ENCODE peak calls at places on chromosomes 6 and 20, in eight cellular contexts. Q is NCI-H1105 treated with DMSO at 0.1 percent for 48 hours; U is A172; D is hepatic stellate cell; B is 8988T; A is lower lobe of right lung; X is NCI-H510A treated with DMSO at 0.1 percent for 48 hours; W is activated naive CD4-positive, alpha-beta T cell treated with anti-CD3 and anti-CD28 coated beads for 36 hours. K is an unnamed sample.

GRCh38 chr20:47610247-47610944 is 108.7 kb downstream of the NCOA3 start:
- DNase-seq in Q (no peak), U (peak; percentile 84), D (peak; percentile 71), B (peak; percentile 27), A (no peak), X (peak; percentile 25), W (peak; percentile 97), K (no peak)

GRCh38 chr6:134372603-134373281 is 54.8 kb upstream of the SGK1 start:
- DNase-seq in Q (no peak), U (no peak), D (peak; percentile 13), B (no peak), A (peak; percentile 68), X (no peak), W (no peak), K (no peak)

GRCh38 chr20:52923123-52923543 is 49.0 kb upstream of the TSHZ2 start:
- DNase-seq in Q (no peak), U (peak; percentile 96), D (no peak), B (no peak), A (no peak), X (no peak), W (peak; percentile 45), K (no peak)

GRCh38 chr6:43242908-43243648 is at the start of gene TTBK1:
- DNase-seq in Q (peak; percentile 52), U (no peak), D (no peak), B (no peak), A (no peak), X (peak; percentile 56), W (no peak), K (no peak)

GRCh38 chr20:58597021-58597940 is 53.8 kb upstream of the STX16 start:
- DNase-seq in Q (no peak), U (peak; percentile 33), D (no peak), B (no peak), A (no peak), X (no peak), W (no peak), K (peak; percentile 23)

GRCh38 chr6:26280409-26280808 is 84.6 kb upstream of the BTN3A2 start:
- DNase-seq in Q (peak; percentile 2), U (no peak), D (no peak), B (no peak), A (no peak), X (no peak), W (no peak), K (no peak)

GRCh38 chr20:19992996-19993908 is 23.9 kb upstream of the NAA20 start:
- DNase-seq in Q (no peak), U (peak; percentile 98), D (peak; percentile 60), B (no peak), A (no peak), X (no peak), W (no peak), K (no peak)

GRCh38 chr20:4925842-4926530 is 75.3 kb downstream of the SLC23A2 start:
- DNase-seq in Q (no peak), U (peak; percentile 67), D (peak; percentile 79), B (no peak), A (peak; percentile 53), X (no peak), W (no peak), K (no peak)

GRCh38 chr6:82396964-82397761 is 33.5 kb downstream of the TPBG start:
- DNase-seq in Q (no peak), U (peak; percentile 95), D (peak; percentile 51), B (no peak), A (no peak), X (no peak), W (no peak), K (no peak)

GRCh38 chr6:72621243-72622093 is at the start of gene KCNQ5:
- DNase-seq in Q (no peak), U (no peak), D (peak; percentile 43), B (no peak), A (peak; percentile 46), X (peak; percentile 14), W (peak; percentile 53), K (peak; percentile 85)

GRCh38 chr6:105107207-105107606 is 72.6 kb downstream of the POPDC3 start:
- DNase-seq in Q (no peak), U (no peak), D (no peak), B (no peak), A (no peak), X (no peak), W (no peak), K (no peak)

GRCh38 chr6:137736048-137736846 is 130.8 kb upstream of the TNFAIP3 start:
- DNase-seq in Q (no peak), U (no peak), D (no peak), B (no peak), A (no peak), X (no peak), W (peak; percentile 25), K (no peak)

GRCh38 chr20:59992531-59992930 is 34.3 kb downstream of the CDH26 start:
- DNase-seq in Q (no peak), U (no peak), D (peak; percentile 21), B (no peak), A (no peak), X (no peak), W (no peak), K (no peak)

GRCh38 chr6:136051140-136051775 is 198.9 kb downstream of the MTFR2 start:
- DNase-seq in Q (no peak), U (peak; percentile 57), D (no peak), B (no peak), A (no peak), X (no peak), W (peak; percentile 45), K (no peak)

GRCh38 chr6:102026649-102027048 is 633.1 kb downstream of the GRIK2 start:
- DNase-seq in Q (no peak), U (no peak), D (no peak), B (no peak), A (no peak), X (no peak), W (no peak), K (no peak)

GRCh38 chr6:148800535-148800934 is 53.7 kb downstream of the UST start:
- DNase-seq in Q (no peak), U (no peak), D (peak; percentile 34), B (no peak), A (no peak), X (no peak), W (no peak), K (no peak)